ENCODE peak calls at places on chromosomes 7 and 10, in eight cellular contexts. Y, H, Q, E, X, A, F and L are unnamed samples.

GRCh38 chr7:91079491-91079890 is 184.7 kb upstream of the FZD1 start:
- DNase-seq in Y (no peak), H (no peak), Q (no peak), E (no peak), X (no peak), A (peak; percentile 4), F (no peak), L (no peak)

GRCh38 chr7:97064020-97064419 is 39.4 kb upstream of the DLX5 start:
- DNase-seq in Y (no peak), H (no peak), Q (no peak), E (no peak), X (no peak), A (no peak), F (no peak), L (no peak)

GRCh38 chr7:146764458-146764857 is 647.9 kb downstream of the CNTNAP2 start:
- DNase-seq in Y (no peak), H (no peak), Q (no peak), E (no peak), X (no peak), A (no peak), F (no peak), L (no peak)

GRCh38 chr7:124784879-124785818 is 19.6 kb upstream of the GPR37 start:
- DNase-seq in Y (no peak), H (peak; percentile 57), Q (no peak), E (peak; percentile 55), X (no peak), A (peak; percentile 42), F (peak; percentile 30), L (peak; percentile 54)

GRCh38 chr10:28381903-28382347 is 79.1 kb upstream of the MPP7 start:
- DNase-seq in Y (peak; percentile 61), H (peak; percentile 83), Q (peak; percentile 79), E (peak; percentile 91), X (peak; percentile 73), A (peak; percentile 78), F (peak; percentile 49), L (peak; percentile 71)

GRCh38 chr10:127415116-127415515 is 134.0 kb upstream of the NPS start:
- DNase-seq in Y (no peak), H (no peak), Q (no peak), E (no peak), X (no peak), A (no peak), F (no peak), L (no peak)

GRCh38 chr10:112950714-112951348 is 784 bp downstream of the TCF7L2 start:
- DNase-seq in Y (peak; percentile 23), H (peak; percentile 38), Q (peak; percentile 45), E (peak; percentile 29), X (peak; percentile 15), A (peak; percentile 63), F (no peak), L (peak; percentile 31)

GRCh38 chr10:4141471-4141870 is 356.5 kb upstream of the KLF6 start:
- DNase-seq in Y (no peak), H (no peak), Q (no peak), E (no peak), X (no peak), A (no peak), F (no peak), L (no peak)

GRCh38 chr10:126839094-126839761 is 66.0 kb upstream of the DOCK1 start:
- DNase-seq in Y (no peak), H (no peak), Q (no peak), E (no peak), X (no peak), A (no peak), F (peak; percentile 29), L (peak; percentile 21)

GRCh38 chr10:98967601-98968000 is 268.1 kb downstream of the HPSE2 start:
- DNase-seq in Y (no peak), H (no peak), Q (no peak), E (no peak), X (no peak), A (peak; percentile 46), F (no peak), L (no peak)

GRCh38 chr10:118670472-118671124 is 75.2 kb upstream of the PRLHR start:
- DNase-seq in Y (no peak), H (no peak), Q (no peak), E (no peak), X (no peak), A (no peak), F (no peak), L (no peak)

GRCh38 chr10:21260793-21261149 is 264.7 kb downstream of the SKIDA1 start:
- DNase-seq in Y (no peak), H (no peak), Q (no peak), E (no peak), X (no peak), A (no peak), F (no peak), L (no peak)

GRCh38 chr10:37739181-37739580 is 118.2 kb downstream of the ZNF248 start:
- DNase-seq in Y (no peak), H (no peak), Q (no peak), E (no peak), X (no peak), A (peak; percentile 20), F (no peak), L (no peak)